ENCODE peak calls at places on chromosome 21, in five cellular contexts. H, B, C, T and Z are unnamed samples.

GRCh38 chr21:15406791-15407190 is 323.0 kb upstream of the USP25 start:
- DNase-seq in H (no peak), B (no peak), C (no peak), T (no peak), Z (no peak)

GRCh38 chr21:14942801-14943490 is 121.9 kb downstream of the NRIP1 start:
- DNase-seq in H (no peak), B (no peak), C (no peak), T (no peak), Z (peak; percentile 65)

GRCh38 chr21:14889080-14889805 is 175.6 kb downstream of the NRIP1 start:
- DNase-seq in H (peak; percentile 81), B (no peak), C (no peak), T (no peak), Z (peak; percentile 9)

GRCh38 chr21:37416914-37417313 is 50.3 kb downstream of the DYRK1A start:
- DNase-seq in H (no peak), B (no peak), C (no peak), T (no peak), Z (no peak)

GRCh38 chr21:35102488-35103407 is 53.6 kb upstream of the RUNX1 start:
- DNase-seq in H (no peak), B (peak; percentile 2), C (no peak), T (peak; percentile 21), Z (no peak)

GRCh38 chr21:41932191-41932575 is 21.6 kb downstream of the C2CD2 start:
- DNase-seq in H (no peak), B (no peak), C (no peak), T (no peak), Z (no peak)

GRCh38 chr21:30166171-30166570 is 434 bp downstream of the CLDN17 start:
- DNase-seq in H (no peak), B (no peak), C (no peak), T (no peak), Z (no peak)

GRCh38 chr21:38159355-38159754 is 97.4 kb upstream of the KCNJ15 start:
- DNase-seq in H (peak; percentile 87), B (peak; percentile 18), C (peak; percentile 66), T (peak; percentile 31), Z (peak; percentile 54)

GRCh38 chr21:36706951-36707762 is 8.2 kb downstream of the SIM2 start:
- DNase-seq in H (no peak), B (no peak), C (peak; percentile 62), T (no peak), Z (no peak)

GRCh38 chr21:43341349-43342163 is 85.4 kb downstream of the SIK1 start:
- DNase-seq in H (no peak), B (no peak), C (no peak), T (no peak), Z (peak; percentile 26)

GRCh38 chr21:43012596-43012995 is 38.2 kb downstream of the PKNOX1 start:
- DNase-seq in H (no peak), B (no peak), C (no peak), T (no peak), Z (no peak)

GRCh38 chr21:45032977-45033705 is 41.2 kb upstream of the ADARB1 start:
- DNase-seq in H (no peak), B (no peak), C (no peak), T (no peak), Z (no peak)

GRCh38 chr21:35032474-35033263 is 16.4 kb downstream of the RUNX1 start:
- DNase-seq in H (no peak), B (no peak), C (no peak), T (no peak), Z (no peak)

GRCh38 chr21:18023099-18023498 is 203.9 kb upstream of the C21orf91 start:
- DNase-seq in H (no peak), B (no peak), C (no peak), T (no peak), Z (no peak)

GRCh38 chr21:43905726-43906455 is 40.9 kb downstream of the AGPAT3 start:
- DNase-seq in H (no peak), B (no peak), C (no peak), T (no peak), Z (no peak)

GRCh38 chr21:27132270-27132669 is 165.4 kb upstream of the ADAMTS5 start:
- DNase-seq in H (peak; percentile 81), B (no peak), C (no peak), T (no peak), Z (no peak)

GRCh38 chr21:15480160-15480559 is 249.6 kb upstream of the USP25 start:
- DNase-seq in H (no peak), B (no peak), C (no peak), T (no peak), Z (no peak)